ENCODE peak calls at places on chromosome 21, in five cellular contexts. One of them, this sample, is unnamed. For H3K9me2, the result is how much of the 10 kb centered on the place peaks cover.

GRCh38 chr21:17146426-17146825 is 366.4 kb upstream of the CXADR start:
- DNase-seq in PC-3: no peak
- DNase-seq in SK-N-SH: no peak
- DNase-seq in GM23248: no peak
- DNase-seq in HCT116: no peak
- DNase-seq in this sample: peak

GRCh38 chr21:44514218-44514520 is 25.8 kb downstream of the KRTAP10-1 start:
- DNase-seq in HCT116: no peak
- DNase-seq in PC-3: no peak
- DNase-seq in SK-N-SH: no peak
- DNase-seq in GM23248: no peak
- DNase-seq in this sample: no peak

GRCh38 chr21:45363921-45364463 is 41.0 kb upstream of the COL18A1 start:
- DNase-seq in SK-N-SH: no peak
- DNase-seq in HCT116: peak
- DNase-seq in PC-3: peak
- DNase-seq in GM23248: peak
- DNase-seq in this sample: no peak

GRCh38 chr21:44858291-44858690 is 15.2 kb downstream of the PTTG1IP start:
- DNase-seq in GM23248: no peak
- DNase-seq in SK-N-SH: no peak
- DNase-seq in PC-3: no peak
- DNase-seq in HCT116: no peak
- DNase-seq in this sample: no peak

GRCh38 chr21:43681650-43682049 is 22.3 kb downstream of the RRP1B start:
- DNase-seq in GM23248: no peak
- DNase-seq in HCT116: no peak
- DNase-seq in PC-3: peak
- DNase-seq in SK-N-SH: no peak
- DNase-seq in this sample: no peak

GRCh38 chr21:17492415-17493168 is 20.3 kb upstream of the CXADR start:
- DNase-seq in HCT116: no peak
- DNase-seq in SK-N-SH: no peak
- DNase-seq in PC-3: no peak
- DNase-seq in GM23248: peak
- DNase-seq in this sample: no peak

GRCh38 chr21:16908087-16908486 is 604.8 kb upstream of the CXADR start:
- DNase-seq in GM23248: peak
- DNase-seq in HCT116: no peak
- DNase-seq in SK-N-SH: no peak
- DNase-seq in PC-3: peak
- DNase-seq in this sample: no peak

GRCh38 chr21:45538381-45539045 is 3.7 kb downstream of the SLC19A1 start:
- DNase-seq in GM23248: no peak
- DNase-seq in PC-3: no peak
- DNase-seq in HCT116: no peak
- DNase-seq in SK-N-SH: no peak
- DNase-seq in this sample: no peak

GRCh38 chr21:45246535-45247320 is 41.0 kb downstream of the POFUT2 start:
- DNase-seq in SK-N-SH: no peak
- DNase-seq in HCT116: no peak
- DNase-seq in PC-3: no peak
- DNase-seq in GM23248: no peak
- DNase-seq in this sample: no peak

GRCh38 chr21:44379991-44380865 is 26.8 kb downstream of the TRPM2 start:
- DNase-seq in PC-3: no peak
- DNase-seq in SK-N-SH: peak
- DNase-seq in HCT116: no peak
- DNase-seq in GM23248: no peak
- DNase-seq in this sample: peak

GRCh38 chr21:43925609-43926008 is 60.6 kb downstream of the AGPAT3 start:
- DNase-seq in HCT116: no peak
- DNase-seq in SK-N-SH: no peak
- DNase-seq in GM23248: no peak
- DNase-seq in PC-3: no peak
- DNase-seq in this sample: no peak

GRCh38 chr21:40487406-40487805 is 359.6 kb downstream of the DSCAM start:
- DNase-seq in SK-N-SH: no peak
- DNase-seq in PC-3: no peak
- DNase-seq in GM23248: no peak
- DNase-seq in HCT116: no peak
- DNase-seq in this sample: no peak

GRCh38 chr21:34807881-34808568 is 139.2 kb downstream of the CLIC6 start:
- DNase-seq in HCT116: peak
- DNase-seq in PC-3: peak
- DNase-seq in SK-N-SH: no peak
- DNase-seq in GM23248: peak
- DNase-seq in this sample: no peak

GRCh38 chr21:45512626-45513002 is 29.6 kb downstream of the SLC19A1 start:
- DNase-seq in SK-N-SH: no peak
- DNase-seq in PC-3: no peak
- DNase-seq in GM23248: no peak
- DNase-seq in HCT116: no peak
- DNase-seq in this sample: no peak

GRCh38 chr21:35563885-35564451 is 496.4 kb downstream of the SETD4 start:
- DNase-seq in SK-N-SH: no peak
- DNase-seq in HCT116: no peak
- DNase-seq in GM23248: peak
- DNase-seq in PC-3: no peak
- DNase-seq in this sample: no peak

GRCh38 chr21:18023099-18023498 is 203.9 kb upstream of the C21orf91 start:
- DNase-seq in SK-N-SH: no peak
- DNase-seq in PC-3: no peak
- DNase-seq in HCT116: no peak
- DNase-seq in GM23248: no peak
- DNase-seq in this sample: peak

GRCh38 chr21:34684174-34684876 is 15.5 kb downstream of the CLIC6 start:
- DNase-seq in HCT116: no peak
- DNase-seq in SK-N-SH: no peak
- DNase-seq in PC-3: no peak
- DNase-seq in GM23248: no peak
- DNase-seq in this sample: no peak

GRCh38 chr21:45416619-45417018 is 11.7 kb downstream of the COL18A1 start:
- DNase-seq in HCT116: no peak
- DNase-seq in PC-3: no peak
- DNase-seq in GM23248: no peak
- DNase-seq in SK-N-SH: no peak
- DNase-seq in this sample: peak

GRCh38 chr21:34881894-34882371 is 167.2 kb downstream of the RUNX1 start:
- DNase-seq in SK-N-SH: no peak
- DNase-seq in PC-3: peak
- DNase-seq in GM23248: peak
- DNase-seq in HCT116: no peak
- DNase-seq in this sample: no peak

GRCh38 chr21:33300701-33301631 is 23.8 kb upstream of the IFNAR1 start:
- DNase-seq in HCT116: no peak
- DNase-seq in SK-N-SH: peak
- DNase-seq in GM23248: no peak
- DNase-seq in PC-3: peak
- DNase-seq in this sample: no peak

DNA sequence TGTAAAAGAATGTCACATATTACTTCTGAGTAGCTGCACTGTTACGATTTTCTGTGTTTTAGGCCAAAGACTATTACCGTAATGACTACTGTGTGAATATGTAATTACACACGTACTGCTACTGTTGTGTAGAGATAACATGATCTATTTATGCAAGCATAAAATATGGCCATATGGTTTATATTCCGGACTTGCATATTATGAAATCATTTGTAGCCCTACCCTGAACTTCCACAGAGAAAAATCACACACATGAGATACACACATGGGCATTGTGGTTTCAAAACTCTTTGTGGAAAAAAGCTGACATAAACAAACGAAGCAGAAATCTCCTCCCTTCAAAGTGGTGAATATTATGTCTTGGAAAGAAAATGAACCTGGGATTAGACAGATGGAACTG is 373.0 kb upstream of the ADAMTS5 start:
- DNase-seq in HCT116: no peak
- DNase-seq in GM23248: no peak
- DNase-seq in SK-N-SH: peak
- DNase-seq in PC-3: no peak
- DNase-seq in this sample: no peak
- H3K9me2 ChIP-seq in HCT116: under half
- H3K9me2 ChIP-seq in GM23248: under half
- H3K9me2 ChIP-seq in SK-N-SH: under half
- H3K9me2 ChIP-seq in PC-3: under half
- H3K9me2 ChIP-seq in this sample: under half

DNA sequence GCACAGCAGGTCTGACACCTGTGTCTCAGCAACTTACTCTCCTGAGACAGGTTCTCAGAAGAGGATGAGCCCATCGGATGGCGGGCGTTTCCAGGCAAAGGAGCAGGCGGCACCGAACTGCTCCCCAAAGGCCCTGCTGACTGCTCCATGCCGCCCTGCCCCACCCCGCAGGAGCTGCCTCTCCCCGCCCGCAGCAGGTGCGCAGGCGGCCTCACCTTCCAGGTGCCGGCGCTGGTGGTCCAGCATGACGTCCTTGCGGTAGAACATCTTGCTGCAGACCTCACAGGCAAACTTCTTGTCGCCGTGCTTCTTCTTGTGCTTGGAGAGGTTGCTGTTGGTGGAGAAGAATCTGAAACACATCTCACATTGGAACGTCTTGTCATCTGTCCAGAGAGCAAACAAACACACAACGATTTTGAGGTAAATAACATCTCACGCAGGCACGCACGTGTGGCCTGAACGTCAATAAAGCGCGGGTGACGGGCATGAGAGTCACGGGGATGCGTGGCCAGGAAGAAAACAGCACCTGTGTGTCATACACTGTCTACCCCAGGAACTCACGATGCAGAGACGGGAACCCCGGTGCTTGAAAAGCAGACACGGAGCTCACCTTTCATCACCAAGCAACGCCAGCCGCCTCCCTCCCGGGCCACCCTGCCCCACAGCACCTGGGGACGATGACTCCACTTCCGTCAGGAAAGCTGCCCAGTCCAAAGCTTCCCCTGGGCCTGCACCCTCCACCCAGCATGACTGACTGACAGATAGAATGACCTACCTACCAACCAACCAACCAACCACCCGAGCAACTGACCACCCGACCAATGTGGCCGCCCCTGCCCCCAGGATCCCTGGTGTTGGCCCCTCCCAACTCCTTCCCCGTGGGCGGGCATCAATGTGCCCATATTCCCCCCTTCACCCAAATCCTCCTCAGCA is 50.9 kb downstream of the PRDM15 start:
- DNase-seq in PC-3: no peak
- DNase-seq in HCT116: no peak
- DNase-seq in SK-N-SH: peak
- DNase-seq in GM23248: peak
- DNase-seq in this sample: no peak
- H3K9me2 ChIP-seq in PC-3: under half
- H3K9me2 ChIP-seq in HCT116: under half
- H3K9me2 ChIP-seq in SK-N-SH: under half
- H3K9me2 ChIP-seq in GM23248: under half
- H3K9me2 ChIP-seq in this sample: under half

GRCh38 chr21:14013056-14013603 is 197.6 kb downstream of the LIPI start:
- DNase-seq in GM23248: no peak
- DNase-seq in SK-N-SH: no peak
- DNase-seq in HCT116: no peak
- DNase-seq in PC-3: no peak
- DNase-seq in this sample: no peak
- H3K9me2 ChIP-seq in GM23248: under half
- H3K9me2 ChIP-seq in SK-N-SH: under half
- H3K9me2 ChIP-seq in HCT116: under half
- H3K9me2 ChIP-seq in PC-3: under half
- H3K9me2 ChIP-seq in this sample: under half

GRCh38 chr21:36790616-36791015 is 91.7 kb downstream of the SIM2 start:
- DNase-seq in SK-N-SH: no peak
- DNase-seq in PC-3: no peak
- DNase-seq in GM23248: no peak
- DNase-seq in HCT116: no peak
- DNase-seq in this sample: no peak
- H3K9me2 ChIP-seq in SK-N-SH: under half
- H3K9me2 ChIP-seq in PC-3: under half
- H3K9me2 ChIP-seq in GM23248: under half
- H3K9me2 ChIP-seq in HCT116: under half
- H3K9me2 ChIP-seq in this sample: under half

DNA sequence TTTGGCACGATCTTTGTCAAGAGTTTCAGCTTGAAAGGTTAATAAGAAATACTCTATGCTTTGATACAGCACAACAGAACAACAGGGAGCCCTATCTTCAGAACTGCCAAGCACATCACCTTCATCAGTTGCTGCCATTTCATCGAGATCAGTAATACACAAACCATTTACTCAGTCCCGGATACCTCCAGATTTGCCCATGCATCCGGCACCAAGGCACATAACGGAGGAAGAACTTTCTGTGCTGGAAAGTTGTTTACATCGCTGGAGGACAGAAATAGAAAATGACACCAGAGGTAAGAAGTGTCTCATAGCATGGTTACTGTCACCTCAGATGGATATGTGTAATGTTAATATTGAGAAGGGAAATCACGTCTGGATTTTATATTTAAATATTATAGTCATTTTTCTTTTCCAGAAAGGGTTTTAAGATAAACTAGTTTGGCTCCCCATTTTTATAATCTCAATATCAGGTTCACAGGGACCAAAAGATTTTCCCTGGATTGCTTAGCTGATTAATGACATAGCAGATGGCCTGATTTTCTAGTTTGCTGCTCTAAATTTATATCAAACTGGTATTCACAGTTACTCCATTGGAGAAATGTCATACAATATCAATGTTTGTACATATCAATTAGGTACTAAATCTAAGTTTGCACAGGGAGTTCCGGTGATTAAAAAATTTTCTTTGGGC is 97.3 kb downstream of the USP25 start:
- DNase-seq in SK-N-SH: no peak
- DNase-seq in GM23248: no peak
- DNase-seq in PC-3: no peak
- DNase-seq in HCT116: no peak
- DNase-seq in this sample: no peak
- H3K9me2 ChIP-seq in SK-N-SH: under half
- H3K9me2 ChIP-seq in GM23248: under half
- H3K9me2 ChIP-seq in PC-3: under half
- H3K9me2 ChIP-seq in HCT116: under half
- H3K9me2 ChIP-seq in this sample: under half

DNA sequence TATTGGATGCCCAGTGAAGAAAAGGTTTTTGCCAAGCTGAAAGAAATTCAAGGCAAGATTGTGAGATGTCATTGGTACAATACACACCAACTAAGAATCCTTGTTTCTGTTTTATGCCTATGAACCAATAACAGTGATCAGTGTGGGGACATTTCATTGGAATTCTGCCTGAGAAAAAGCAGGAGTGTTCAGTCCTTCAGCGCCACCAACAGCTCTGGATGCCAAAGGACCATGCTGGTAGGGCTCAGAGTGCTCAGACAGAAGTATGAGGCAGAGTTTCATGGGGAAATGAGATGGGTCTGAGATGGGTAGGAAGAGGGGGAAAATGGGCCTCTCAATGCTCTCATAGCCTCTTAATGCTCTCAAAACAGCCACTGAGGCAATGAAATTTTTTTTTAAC is 56.5 kb downstream of the GABPA start:
- DNase-seq in SK-N-SH: no peak
- DNase-seq in GM23248: no peak
- DNase-seq in PC-3: peak
- DNase-seq in HCT116: peak
- DNase-seq in this sample: peak
- H3K9me2 ChIP-seq in SK-N-SH: under half
- H3K9me2 ChIP-seq in GM23248: under half
- H3K9me2 ChIP-seq in PC-3: under half
- H3K9me2 ChIP-seq in HCT116: under half
- H3K9me2 ChIP-seq in this sample: under half

GRCh38 chr21:38952890-38953289 is 147.2 kb downstream of the ETS2 start:
- DNase-seq in PC-3: no peak
- DNase-seq in HCT116: no peak
- DNase-seq in SK-N-SH: no peak
- DNase-seq in GM23248: peak
- DNase-seq in this sample: no peak
- H3K9me2 ChIP-seq in PC-3: under half
- H3K9me2 ChIP-seq in HCT116: under half
- H3K9me2 ChIP-seq in SK-N-SH: under half
- H3K9me2 ChIP-seq in GM23248: under half
- H3K9me2 ChIP-seq in this sample: under half

GRCh38 chr21:9759972-9760371 is 761.4 kb upstream of the TPTE start:
- DNase-seq in GM23248: no peak
- DNase-seq in HCT116: no peak
- DNase-seq in SK-N-SH: no peak
- DNase-seq in PC-3: no peak
- DNase-seq in this sample: no peak
- H3K9me2 ChIP-seq in GM23248: under half
- H3K9me2 ChIP-seq in HCT116: under half
- H3K9me2 ChIP-seq in SK-N-SH: under half
- H3K9me2 ChIP-seq in PC-3: under half
- H3K9me2 ChIP-seq in this sample: under half